ENCODE peak calls at places on chromosomes 2 and 18, in five cellular contexts. V is choroid plexus epithelial cell; T is T-cell; E is tibial nerve; Z is stimulated activated naive B cell treated with anti-CD40 and anti-IgM and Interleukin-4, amounts not matched to agents 10 μg/mL and 1 μg/mL and 100 μg/mL, for 72 hours. A is an unnamed sample.
A peak's percentile ranks its signal among the peaks of the same experiment; 100 is the strongest.

GRCh38 chr2:231386446-231386845 is 9.1 kb upstream of the B3GNT7 start:
- DNase-seq in V (peak; percentile 78), E (no peak), Z (no peak), T (no peak), A (no peak)

GRCh38 chr2:60550151-60550983 is 3.1 kb downstream of the BCL11A start:
- DNase-seq in Z (peak; percentile 79), T (peak; percentile 52), E (peak; percentile 27), V (peak; percentile 90), A (peak; percentile 76)

GRCh38 chr2:56741601-56742102 is 557.9 kb downstream of the CCDC85A start:
- DNase-seq in T (no peak), Z (no peak), E (no peak), V (peak; percentile 95), A (no peak)

GRCh38 chr2:121993682-121994081 is 238.2 kb downstream of the TSN start:
- DNase-seq in Z (no peak), E (no peak), V (no peak), T (no peak), A (no peak)

GRCh38 chr2:8281234-8281633 is 400.6 kb upstream of the ID2 start:
- DNase-seq in T (no peak), V (no peak), Z (no peak), E (no peak), A (no peak)

GRCh38 chr18:63823516-63824219 is 48.5 kb downstream of the SERPINB7 start:
- DNase-seq in V (peak; percentile 24), Z (no peak), E (peak; percentile 55), T (no peak), A (no peak)

GRCh38 chr2:179222076-179222475 is 42.6 kb downstream of the SESTD1 start:
- DNase-seq in Z (no peak), T (no peak), E (no peak), V (no peak), A (no peak)

GRCh38 chr18:65435529-65435928 is 315.3 kb upstream of the CDH7 start:
- DNase-seq in E (no peak), T (no peak), Z (no peak), V (no peak), A (no peak)

GRCh38 chr2:217650716-217651360 is 352.0 kb downstream of the TNS1 start:
- DNase-seq in Z (peak; percentile 11), V (peak; percentile 86), E (peak; percentile 72), T (no peak), A (peak; percentile 5)

A was measured in GM12864.